ENCODE peak calls at places on chromosome X, in eight cellular contexts. K is thyroid gland; V is GM23248; S is uterus; N is mammary epithelial cell; Z is CD8-positive, alpha-beta memory T cell; C is neural progenitor cell; I is suprapubic skin. E is an unnamed sample. For H3K4me1 and H3K27me3, the result is how much of the 10 kb centered on the place peaks cover.

GRCh38 chrX:35098419-35098818 is 155.8 kb downstream of the FAM47B start:
- DNase-seq in K (no peak), V (peak), S (no peak), N (no peak), Z (no peak), C (no peak), I (no peak), E (no peak)

GRCh38 chrX:119692241-119693031 is 532 bp downstream of the SEPTIN6 start:
- DNase-seq in K (peak), V (peak), S (no peak), N (peak), Z (peak), C (peak), I (no peak), E (peak)

GRCh38 chrX:130351567-130351966 is 11.8 kb downstream of the SLC25A14 start:
- DNase-seq in K (no peak), V (no peak), S (no peak), N (no peak), Z (no peak), C (no peak), I (no peak), E (no peak)

GRCh38 chrX:147699061-147699460 is 212.7 kb upstream of the FMR1 start:
- DNase-seq in K (no peak), V (no peak), S (no peak), N (no peak), Z (no peak), C (peak), I (no peak), E (peak)

GRCh38 chrX:71098951-71099506 is 3.4 kb downstream of the FOXO4 start:
- DNase-seq in K (no peak), V (no peak), S (no peak), N (no peak), Z (no peak), C (no peak), I (no peak), E (no peak)

GRCh38 chrX:135484636-135485289 is 35.7 kb upstream of the INTS6L start:
- DNase-seq in K (peak), V (peak), S (no peak), N (peak), Z (no peak), C (peak), I (no peak), E (peak)

GRCh38 chrX:150845091-150845490 is 53.4 kb downstream of the CD99L2 start:
- DNase-seq in K (no peak), V (no peak), S (no peak), N (no peak), Z (no peak), C (no peak), I (no peak), E (no peak)

GRCh38 chrX:72094894-72095293 is 36.8 kb downstream of the RTL5 start:
- DNase-seq in K (no peak), V (no peak), S (no peak), N (no peak), Z (peak), C (peak), I (no peak), E (peak)

GRCh38 chrX:154458116-154458953 is at the start of gene PLXNA3:
- DNase-seq in K (peak), V (peak), S (peak), N (no peak), Z (peak), C (peak), I (no peak), E (peak)

GRCh38 chrX:101787934-101788333 is 128.3 kb upstream of the ARMCX2 start:
- DNase-seq in K (no peak), V (no peak), S (no peak), N (no peak), Z (no peak), C (no peak), I (no peak), E (no peak)

GRCh38 chrX:104697264-104697663 is 131.3 kb downstream of the IL1RAPL2 start:
- DNase-seq in K (no peak), V (no peak), S (no peak), N (no peak), Z (no peak), C (no peak), I (no peak), E (no peak)

GRCh38 chrX:154779261-154779660 is 16.6 kb downstream of the DKC1 start:
- DNase-seq in K (no peak), V (peak), S (no peak), N (no peak), Z (no peak), C (no peak), I (no peak), E (no peak)

GRCh38 chrX:153764786-153765137 is 713 bp downstream of the PLXNB3 start:
- DNase-seq in K (no peak), V (no peak), S (peak), N (no peak), Z (peak), C (no peak), I (no peak), E (no peak)

GRCh38 chrX:81377329-81377728 is 175.4 kb downstream of the SH3BGRL start:
- DNase-seq in K (no peak), V (peak), S (no peak), N (peak), Z (no peak), C (peak), I (no peak), E (peak)

GRCh38 chrX:82813671-82814078 is 694.4 kb upstream of the POU3F4 start:
- DNase-seq in K (no peak), V (peak), S (no peak), N (peak), Z (no peak), C (no peak), I (no peak), E (no peak)

GRCh38 chrX:12972239-12972638 is 2.7 kb upstream of the TMSB4X start:
- DNase-seq in K (no peak), V (no peak), S (no peak), N (no peak), Z (no peak), C (no peak), I (no peak), E (no peak)

GRCh38 chrX:96436105-96436504 is 248.5 kb upstream of the DIAPH2 start:
- DNase-seq in K (no peak), V (peak), S (no peak), N (no peak), Z (no peak), C (no peak), I (no peak), E (no peak)

GRCh38 chrX:30577362-30577961 is at the start of gene TASL:
- DNase-seq in K (no peak), V (no peak), S (no peak), N (no peak), Z (no peak), C (no peak), I (no peak), E (peak)

GRCh38 chrX:139784788-139785187 is 76.8 kb upstream of the MCF2 start:
- DNase-seq in K (no peak), V (no peak), S (no peak), N (no peak), Z (no peak), C (no peak), I (no peak), E (no peak)

GRCh38 chrX:8140986-8141385 is 30.1 kb downstream of the VCX2 start:
- DNase-seq in K (no peak), V (no peak), S (no peak), N (no peak), Z (no peak), C (no peak), I (no peak), E (no peak)

GRCh38 chrX:45517090-45517973 is 316.7 kb upstream of the DIPK2B start:
- DNase-seq in K (no peak), V (peak), S (no peak), N (peak), Z (no peak), C (no peak), I (no peak), E (no peak)

GRCh38 chrX:109840585-109840984 is 107.5 kb upstream of the ACSL4 start:
- DNase-seq in K (no peak), V (peak), S (peak), N (peak), Z (no peak), C (no peak), I (no peak), E (no peak)

GRCh38 chrX:22758807-22759481 is 240.8 kb upstream of the DDX53 start:
- DNase-seq in K (no peak), V (no peak), S (no peak), N (no peak), Z (no peak), C (no peak), I (no peak), E (no peak)

GRCh38 chrX:105972690-105973386 is 65.7 kb downstream of the SERPINA7 start:
- DNase-seq in K (no peak), V (no peak), S (no peak), N (no peak), Z (no peak), C (no peak), I (no peak), E (no peak)

GRCh38 chrX:126770179-126770578 is 49.4 kb upstream of the PRR32 start:
- DNase-seq in K (no peak), V (peak), S (no peak), N (peak), Z (no peak), C (peak), I (no peak), E (peak)

GRCh38 chrX:73683236-73683859 is 120.4 kb downstream of the CHIC1 start:
- DNase-seq in K (no peak), V (peak), S (no peak), N (no peak), Z (no peak), C (no peak), I (no peak), E (no peak)

DNA sequence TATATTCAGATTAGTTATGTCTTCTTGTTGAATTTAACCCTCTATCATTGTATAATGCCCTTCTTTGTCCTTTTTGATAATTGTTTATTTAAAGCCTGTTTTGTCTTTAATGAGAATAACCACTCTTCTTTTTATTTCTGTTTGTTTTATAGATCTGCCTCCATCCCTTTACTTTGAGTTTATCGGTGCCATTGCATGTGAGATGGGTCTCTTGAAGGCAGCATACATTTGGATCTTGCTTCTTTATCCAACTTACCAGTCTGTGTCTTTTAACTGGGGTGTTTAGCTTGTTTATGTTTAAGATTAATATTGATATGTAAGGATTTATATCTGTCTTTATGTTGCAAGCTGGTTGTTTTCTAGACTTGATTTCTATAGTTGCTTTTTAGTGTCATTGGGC is 115.8 kb downstream of the RTL3 start:
- DNase-seq in K (no peak), V (no peak), S (no peak), N (no peak), Z (no peak), C (no peak), I (no peak), E (no peak)
- H3K4me1 ChIP-seq in K (under half), V (under half), S (under half), N (under half), Z (under half), C (under half), I (under half), E (under half)

GRCh38 chrX:11666180-11666579 is 460 bp upstream of the ARHGAP6 start:
- DNase-seq in K (no peak), V (peak), S (peak), N (no peak), Z (no peak), C (peak), I (no peak), E (peak)

GRCh38 chrX:11665144-11666040 is at the start of gene ARHGAP6:
- DNase-seq in K (peak), V (peak), S (peak), N (peak), Z (no peak), C (peak), I (peak), E (peak)

GRCh38 chrX:11664211-11664888 is 1.4 kb downstream of the ARHGAP6 start:
- DNase-seq in K (no peak), V (peak), S (peak), N (no peak), Z (no peak), C (peak), I (peak), E (no peak)

GRCh38 chrX:11670316-11670715 is 4.6 kb upstream of the ARHGAP6 start:
- DNase-seq in K (no peak), V (no peak), S (no peak), N (no peak), Z (no peak), C (no peak), I (no peak), E (no peak)

GRCh38 chrX:11667286-11667685 is 1.6 kb upstream of the ARHGAP6 start:
- DNase-seq in K (no peak), V (no peak), S (no peak), N (no peak), Z (no peak), C (no peak), I (no peak), E (no peak)
- H3K27me3 ChIP-seq in K (under half), V (under half), S (under half), N (under half), Z (under half), C (half or more), I (under half), E (under half)

GRCh38 chrX:132040066-132040465 is 17.0 kb downstream of the STK26 start:
- DNase-seq in K (no peak), V (no peak), S (no peak), N (no peak), Z (no peak), C (no peak), I (no peak), E (peak)
- H3K4me1 ChIP-seq in K (under half), V (under half), S (under half), N (under half), Z (under half), C (under half), I (under half), E (half or more)

DNA sequence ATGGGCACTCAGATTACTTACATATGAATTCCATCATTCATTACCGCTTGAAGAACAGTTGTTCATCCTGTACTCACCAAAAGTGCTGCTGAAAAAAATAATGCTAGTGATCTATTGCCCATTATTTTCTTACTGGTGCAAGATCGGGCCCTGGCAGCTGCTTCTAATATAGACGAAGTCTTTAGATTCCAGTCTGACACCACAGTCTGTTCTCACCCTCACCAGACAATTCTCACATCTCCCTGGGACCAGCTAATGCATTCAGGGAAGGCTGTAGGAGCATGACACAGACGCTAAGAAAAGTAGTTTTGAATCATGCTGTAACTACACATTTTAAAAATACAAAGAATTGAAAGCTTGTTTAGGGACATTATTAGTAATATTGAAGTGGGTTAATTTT is 13.8 kb downstream of the GEMIN8 start:
- DNase-seq in K (no peak), V (peak), S (no peak), N (no peak), Z (no peak), C (no peak), I (no peak), E (no peak)
- H3K27me3 ChIP-seq in K (under half), V (under half), S (under half), N (under half), Z (under half), C (under half), I (under half), E (under half)

GRCh38 chrX:46957299-46957698 is 45.1 kb downstream of the JADE3 start:
- DNase-seq in K (no peak), V (no peak), S (no peak), N (no peak), Z (no peak), C (no peak), I (no peak), E (peak)
- H3K4me1 ChIP-seq in K (under half), V (under half), S (under half), N (under half), Z (under half), C (under half), I (under half), E (under half)

GRCh38 chrX:136572030-136572429 is 40.0 kb downstream of the VGLL1 start:
- DNase-seq in K (no peak), V (peak), S (no peak), N (no peak), Z (no peak), C (no peak), I (no peak), E (no peak)
- H3K27me3 ChIP-seq in K (under half), V (under half), S (under half), N (under half), Z (under half), C (under half), I (under half), E (under half)

DNA sequence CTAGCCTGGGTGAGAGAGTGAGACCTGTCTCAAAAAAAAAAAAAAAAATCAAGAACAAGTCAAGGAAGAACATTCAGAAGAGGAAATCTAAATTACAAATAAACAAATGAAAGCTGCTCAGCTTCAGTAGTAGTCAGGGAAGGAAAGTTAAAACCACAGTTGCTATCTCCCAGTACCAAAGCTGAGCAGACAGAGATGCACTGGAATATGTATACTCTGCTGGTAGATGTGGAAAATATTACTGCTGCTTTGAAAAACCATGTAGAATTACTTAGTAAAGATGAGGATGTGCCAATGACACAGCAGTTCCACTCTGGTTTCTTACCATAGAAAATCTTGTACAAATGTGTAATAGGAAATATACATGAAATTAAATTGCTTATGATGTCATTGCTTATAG is 25.0 kb upstream of the PRKX start:
- DNase-seq in K (no peak), V (no peak), S (no peak), N (no peak), Z (no peak), C (no peak), I (no peak), E (no peak)
- H3K4me1 ChIP-seq in K (under half), V (under half), S (under half), N (under half), Z (under half), C (under half), I (under half), E (under half)

GRCh38 chrX:113048896-113049295 is 208.3 kb upstream of the AMOT start:
- DNase-seq in K (no peak), V (no peak), S (no peak), N (no peak), Z (no peak), C (no peak), I (no peak), E (peak)

DNA sequence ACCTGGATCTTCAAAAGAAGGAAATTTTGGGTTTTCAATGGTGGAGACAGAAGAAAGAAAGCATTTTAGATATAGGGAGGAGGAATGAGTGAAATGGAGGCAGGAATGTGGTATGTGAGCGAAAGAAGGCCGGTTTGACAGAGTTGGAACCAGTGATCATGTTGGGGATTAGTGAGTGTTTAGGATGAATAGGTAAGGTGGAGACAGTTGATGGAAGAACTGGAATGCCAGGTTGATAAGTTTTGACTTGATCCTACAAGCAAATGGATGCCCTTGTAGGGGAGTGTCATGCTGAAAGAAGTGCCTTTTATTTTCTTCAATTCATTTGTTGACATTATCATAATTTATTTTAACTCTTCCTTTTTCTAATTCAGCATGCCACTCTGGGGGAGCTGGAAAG is 207.8 kb upstream of the AMOT start:
- DNase-seq in K (no peak), V (no peak), S (no peak), N (no peak), Z (no peak), C (peak), I (no peak), E (no peak)
- H3K27me3 ChIP-seq in K (under half), V (under half), S (under half), N (under half), Z (under half), C (under half), I (under half), E (under half)

GRCh38 chrX:40112996-40113395 is 15.2 kb upstream of the BCOR start:
- DNase-seq in K (no peak), V (no peak), S (no peak), N (no peak), Z (no peak), C (no peak), I (no peak), E (no peak)
- H3K4me1 ChIP-seq in K (under half), V (under half), S (under half), N (under half), Z (under half), C (under half), I (under half), E (under half)